ENCODE peak calls at places on chromosomes 16 and 17, in six cellular contexts. J is IMR-90, A is neuronal stem cell, M is H9, H is H1, X is trophoblast cell. R is an unnamed sample.
A peak's percentile ranks its signal among the peaks of the same experiment; 100 is the strongest.

GRCh38 chr17:66432996-66433556 is 130.7 kb downstream of the PRKCA start:
- DNase-seq in M (no peak), A (no peak), H (no peak), J (peak; percentile 59), X (no peak), R (peak; percentile 72)

GRCh38 chr16:11326737-11327276 is 18.5 kb upstream of the RMI2 start:
- DNase-seq in J (no peak), A (no peak), M (no peak), X (no peak), H (no peak), R (no peak)

GRCh38 chr17:21467739-21468490 is 91.8 kb downstream of the KCNJ12 start:
- DNase-seq in X (no peak), J (no peak), M (no peak), H (no peak), A (no peak), R (no peak)

GRCh38 chr17:82665226-82665625 is 17.0 kb upstream of the WDR45B start:
- DNase-seq in X (no peak), A (no peak), H (no peak), M (no peak), J (no peak), R (no peak)

GRCh38 chr17:41535764-41536481 is 7.8 kb upstream of the KRT19 start:
- DNase-seq in J (no peak), M (no peak), A (no peak), X (peak; percentile 98), H (no peak), R (no peak)

GRCh38 chr16:48384305-48384981 is 770 bp downstream of the SIAH1 start:
- DNase-seq in H (peak; percentile 67), M (peak; percentile 69), X (peak; percentile 65), J (peak; percentile 40), A (peak; percentile 62), R (peak; percentile 62)

GRCh38 chr17:44847581-44847980 is at the start of gene HIGD1B:
- DNase-seq in M (no peak), X (no peak), A (no peak), H (no peak), J (no peak), R (no peak)

GRCh38 chr16:73122604-73123386 is 74.9 kb upstream of the ZFHX3 start:
- DNase-seq in H (no peak), X (no peak), A (no peak), J (no peak), M (no peak), R (no peak)

GRCh38 chr17:37791434-37791833 is 46.6 kb upstream of the HNF1B start:
- DNase-seq in J (peak; percentile 51), M (peak; percentile 46), A (no peak), X (peak; percentile 37), H (no peak), R (peak; percentile 32)

GRCh38 chr17:63483655-63484575 is 7.1 kb downstream of the ACE start:
- DNase-seq in A (no peak), J (no peak), M (no peak), X (no peak), H (no peak), R (no peak)

GRCh38 chr16:81730090-81731051 is 48.7 kb upstream of the PLCG2 start:
- DNase-seq in A (peak; percentile 91), M (peak; percentile 100), H (peak; percentile 99), X (peak; percentile 97), J (peak; percentile 72), R (peak; percentile 90)

GRCh38 chr16:80527297-80527696 is 13.5 kb upstream of the DYNLRB2 start:
- DNase-seq in X (peak; percentile 73), H (peak; percentile 66), J (peak; percentile 11), A (peak; percentile 11), M (peak; percentile 69), R (no peak)

GRCh38 chr17:45336390-45337182 is 19.8 kb upstream of the MAP3K14 start:
- DNase-seq in X (no peak), A (no peak), M (peak; percentile 26), H (no peak), J (no peak), R (no peak)

GRCh38 chr16:57165923-57166322 is 19.9 kb downstream of the PSME3IP1 start:
- DNase-seq in A (no peak), M (no peak), H (no peak), J (peak; percentile 43), X (no peak), R (no peak)

GRCh38 chr17:4938069-4938491 is 1.8 kb downstream of the SLC25A11 start:
- DNase-seq in J (no peak), H (no peak), A (no peak), M (no peak), X (no peak), R (no peak)

GRCh38 chr17:74591503-74591902 is 580 bp downstream of the CD300LD start:
- DNase-seq in J (no peak), M (no peak), X (no peak), A (no peak), H (no peak), R (no peak)

GRCh38 chr17:55702150-55702549 is 20.5 kb downstream of the TMEM100 start:
- DNase-seq in A (no peak), X (no peak), H (no peak), M (no peak), J (no peak), R (peak; percentile 88)

GRCh38 chr16:54926166-54926838 is 4.4 kb upstream of the IRX5 start:
- DNase-seq in X (no peak), M (no peak), J (peak; percentile 33), H (no peak), A (no peak), R (peak; percentile 18)

GRCh38 chr17:4566785-4567184 is 6.4 kb upstream of the GGT6 start:
- DNase-seq in J (peak; percentile 39), M (peak; percentile 92), X (peak; percentile 82), A (peak; percentile 58), H (peak; percentile 85), R (peak; percentile 63)

GRCh38 chr16:86836503-86837125 is 258.3 kb downstream of the FOXL1 start:
- DNase-seq in M (no peak), H (no peak), J (peak; percentile 93), A (no peak), X (peak; percentile 18), R (peak; percentile 72)

GRCh38 chr16:69566437-69567030 is 768 bp downstream of the NFAT5 start:
- DNase-seq in A (peak; percentile 56), X (peak; percentile 42), J (peak; percentile 68), M (peak; percentile 47), H (peak; percentile 70), R (peak; percentile 80)

GRCh38 chr17:8935194-8935593 is 30.3 kb downstream of the PIK3R5 start:
- DNase-seq in J (no peak), X (peak; percentile 53), H (no peak), M (peak; percentile 34), A (no peak), R (no peak)

GRCh38 chr17:75996665-75997590 is 3.7 kb upstream of the CDK3 start:
- DNase-seq in H (no peak), J (peak; percentile 58), A (no peak), X (peak; percentile 91), M (no peak), R (peak; percentile 85)

GRCh38 chr16:48172682-48173081 is 16.9 kb upstream of the ABCC12 start:
- DNase-seq in A (no peak), M (no peak), X (no peak), J (no peak), H (no peak), R (no peak)

GRCh38 chr17:7915611-7916382 is at the start of gene RNF227:
- DNase-seq in M (peak; percentile 95), J (peak; percentile 96), X (peak; percentile 81), A (peak; percentile 84), H (peak; percentile 92), R (peak; percentile 96)

GRCh38 chr17:10318540-10318939 is 54.3 kb downstream of the MYH13 start:
- DNase-seq in X (no peak), H (no peak), J (no peak), M (no peak), A (no peak), R (no peak)
- H4K91ac ChIP-seq in X (no peak overlapping the region), H (no peak overlapping the region), J (no peak overlapping the region), M (no peak overlapping the region), A (no peak overlapping the region), R (no peak overlapping the region)

GRCh38 chr17:28076138-28076537 is 33.7 kb downstream of the NLK start:
- DNase-seq in X (no peak), A (no peak), J (no peak), M (no peak), H (no peak), R (no peak)

GRCh38 chr17:28074010-28074409 is 31.5 kb downstream of the NLK start:
- DNase-seq in A (no peak), M (no peak), X (no peak), H (no peak), J (no peak), R (no peak)

GRCh38 chr17:28072935-28073533 is 30.6 kb downstream of the NLK start:
- DNase-seq in M (no peak), H (no peak), A (no peak), X (no peak), J (no peak), R (no peak)

DNA sequence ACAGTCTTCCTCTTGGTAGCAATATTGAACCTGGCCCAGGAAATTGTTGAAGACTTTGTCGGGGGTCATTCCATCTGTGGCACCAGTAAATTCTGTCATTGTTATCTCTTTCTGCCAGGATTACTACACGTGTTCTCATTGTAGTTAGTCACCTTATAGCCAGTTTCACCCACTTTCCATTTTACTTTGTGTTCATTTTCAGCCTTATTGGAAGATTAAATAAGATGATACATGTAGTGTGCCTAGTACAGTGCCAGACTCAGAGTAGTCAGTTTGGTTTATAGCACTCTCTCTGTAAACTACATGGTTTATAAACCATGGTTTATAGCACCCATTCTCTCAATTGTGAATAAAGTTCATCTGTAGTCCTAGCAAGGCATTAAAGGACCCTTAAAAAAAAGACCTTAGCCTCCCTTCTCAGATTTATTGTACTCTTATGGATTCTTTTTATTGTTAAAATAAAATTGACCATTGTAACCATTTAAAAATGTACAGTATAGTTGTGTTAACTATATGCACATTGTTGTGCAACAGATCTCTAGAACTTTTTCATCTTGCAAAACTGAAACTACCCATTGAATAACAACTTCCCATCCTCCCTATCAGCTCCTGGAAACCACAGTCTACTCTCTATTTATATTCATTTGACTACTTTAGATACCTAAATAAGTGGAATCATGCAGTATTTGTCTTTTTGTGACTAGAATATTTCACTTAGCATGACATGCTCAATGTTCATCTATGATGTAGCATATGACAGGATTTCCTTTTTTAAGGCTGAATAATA is 36.2 kb downstream of the NLK start:
- DNase-seq in X (no peak), H (no peak), M (no peak), A (no peak), J (peak; percentile 21), R (peak; percentile 54)
- H4K91ac ChIP-seq in X (no peak overlapping the region), H (no peak overlapping the region), M (no peak overlapping the region), A (no peak overlapping the region), J (no peak overlapping the region), R (no peak overlapping the region)

GRCh38 chr17:31794111-31794510 is 64.9 kb downstream of the COPRS start:
- DNase-seq in M (no peak), X (no peak), H (no peak), A (no peak), J (no peak), R (no peak)

GRCh38 chr17:31802502-31802901 is 56.5 kb downstream of the COPRS start:
- DNase-seq in M (no peak), A (no peak), H (no peak), X (no peak), J (no peak), R (no peak)

GRCh38 chr17:31803494-31804213 is 55.4 kb downstream of the COPRS start:
- DNase-seq in X (peak; percentile 79), H (no peak), M (no peak), A (no peak), J (peak; percentile 52), R (peak; percentile 44)

GRCh38 chr17:31798205-31798724 is 60.8 kb downstream of the COPRS start:
- DNase-seq in J (no peak), X (no peak), H (no peak), M (no peak), A (no peak), R (no peak)
- H4K91ac ChIP-seq in J (no peak overlapping the region), X (no peak overlapping the region), H (no peak overlapping the region), M (no peak overlapping the region), A (no peak overlapping the region), R (no peak overlapping the region)

GRCh38 chr17:72511874-72512273 is 391.1 kb downstream of the SOX9 start:
- DNase-seq in A (no peak), J (no peak), H (no peak), M (no peak), X (no peak), R (no peak)
- H4K91ac ChIP-seq in A (no peak overlapping the region), J (no peak overlapping the region), H (no peak overlapping the region), M (no peak overlapping the region), X (no peak overlapping the region), R (no peak overlapping the region)

R was measured in mesenchymal stem cell.